ENCODE peak calls at places on chromosome 13, in nine cellular contexts. One of them, this sample, is unnamed.

GRCh38 chr13:30463820-30464495 is 1.8 kb downstream of the HMGB1 start:
- DNase-seq in transverse colon: peak
- DNase-seq in CD8-positive, alpha-beta T cell: peak
- DNase-seq in astrocyte: peak
- DNase-seq in uterus: peak
- DNase-seq in AG04450: no peak
- DNase-seq in ovary: peak
- DNase-seq in body of pancreas: peak
- DNase-seq in IMR-90: peak
- DNase-seq in this sample: peak

GRCh38 chr13:87536499-87536898 is 134.7 kb upstream of the SLITRK5 start:
- DNase-seq in astrocyte: peak
- DNase-seq in body of pancreas: no peak
- DNase-seq in transverse colon: no peak
- DNase-seq in IMR-90: no peak
- DNase-seq in ovary: no peak
- DNase-seq in AG04450: no peak
- DNase-seq in CD8-positive, alpha-beta T cell: no peak
- DNase-seq in uterus: no peak
- DNase-seq in this sample: no peak

GRCh38 chr13:78604782-78605611 is 1.6 kb upstream of the POU4F1 start:
- DNase-seq in body of pancreas: no peak
- DNase-seq in ovary: no peak
- DNase-seq in AG04450: no peak
- DNase-seq in astrocyte: no peak
- DNase-seq in CD8-positive, alpha-beta T cell: no peak
- DNase-seq in IMR-90: peak
- DNase-seq in transverse colon: no peak
- DNase-seq in uterus: no peak
- DNase-seq in this sample: no peak

GRCh38 chr13:112708560-112709240 is 18.9 kb downstream of the ATP11A start:
- DNase-seq in body of pancreas: peak
- DNase-seq in CD8-positive, alpha-beta T cell: no peak
- DNase-seq in AG04450: no peak
- DNase-seq in IMR-90: no peak
- DNase-seq in transverse colon: no peak
- DNase-seq in ovary: no peak
- DNase-seq in astrocyte: no peak
- DNase-seq in uterus: peak
- DNase-seq in this sample: no peak

GRCh38 chr13:36323408-36323807 is 22.8 kb downstream of the SPART start:
- DNase-seq in body of pancreas: no peak
- DNase-seq in ovary: no peak
- DNase-seq in IMR-90: no peak
- DNase-seq in uterus: no peak
- DNase-seq in AG04450: no peak
- DNase-seq in CD8-positive, alpha-beta T cell: no peak
- DNase-seq in transverse colon: no peak
- DNase-seq in astrocyte: no peak
- DNase-seq in this sample: no peak

GRCh38 chr13:31322025-31322424 is 122.2 kb downstream of the B3GLCT start:
- DNase-seq in astrocyte: no peak
- DNase-seq in body of pancreas: no peak
- DNase-seq in AG04450: no peak
- DNase-seq in transverse colon: no peak
- DNase-seq in CD8-positive, alpha-beta T cell: no peak
- DNase-seq in ovary: no peak
- DNase-seq in IMR-90: peak
- DNase-seq in uterus: peak
- DNase-seq in this sample: no peak

GRCh38 chr13:101654916-101655315 is 202.4 kb downstream of the ITGBL1 start:
- DNase-seq in uterus: no peak
- DNase-seq in ovary: no peak
- DNase-seq in AG04450: no peak
- DNase-seq in transverse colon: no peak
- DNase-seq in IMR-90: peak
- DNase-seq in astrocyte: peak
- DNase-seq in body of pancreas: no peak
- DNase-seq in CD8-positive, alpha-beta T cell: no peak
- DNase-seq in this sample: no peak

GRCh38 chr13:31485651-31486051 is 253.7 kb upstream of the RXFP2 start:
- DNase-seq in body of pancreas: no peak
- DNase-seq in transverse colon: no peak
- DNase-seq in ovary: no peak
- DNase-seq in AG04450: no peak
- DNase-seq in CD8-positive, alpha-beta T cell: no peak
- DNase-seq in astrocyte: peak
- DNase-seq in IMR-90: no peak
- DNase-seq in uterus: no peak
- DNase-seq in this sample: no peak

GRCh38 chr13:23460921-23461320 is 27.4 kb upstream of the SACS start:
- DNase-seq in body of pancreas: no peak
- DNase-seq in astrocyte: no peak
- DNase-seq in transverse colon: no peak
- DNase-seq in AG04450: no peak
- DNase-seq in CD8-positive, alpha-beta T cell: no peak
- DNase-seq in IMR-90: no peak
- DNase-seq in uterus: no peak
- DNase-seq in ovary: no peak
- DNase-seq in this sample: no peak

GRCh38 chr13:98285852-98286594 is 109.0 kb upstream of the RNF113B start:
- DNase-seq in uterus: no peak
- DNase-seq in CD8-positive, alpha-beta T cell: no peak
- DNase-seq in AG04450: no peak
- DNase-seq in transverse colon: no peak
- DNase-seq in astrocyte: no peak
- DNase-seq in body of pancreas: no peak
- DNase-seq in ovary: no peak
- DNase-seq in IMR-90: no peak
- DNase-seq in this sample: no peak

GRCh38 chr13:113651511-113652403 is 6.2 kb downstream of the ATP4B start:
- DNase-seq in CD8-positive, alpha-beta T cell: no peak
- DNase-seq in body of pancreas: no peak
- DNase-seq in uterus: peak
- DNase-seq in astrocyte: no peak
- DNase-seq in transverse colon: peak
- DNase-seq in ovary: no peak
- DNase-seq in AG04450: no peak
- DNase-seq in IMR-90: no peak
- DNase-seq in this sample: peak

GRCh38 chr13:112873851-112874750 is 94.9 kb upstream of the MCF2L start:
- DNase-seq in uterus: peak
- DNase-seq in transverse colon: peak
- DNase-seq in ovary: peak
- DNase-seq in CD8-positive, alpha-beta T cell: peak
- DNase-seq in IMR-90: peak
- DNase-seq in AG04450: peak
- DNase-seq in astrocyte: no peak
- DNase-seq in body of pancreas: peak
- DNase-seq in this sample: peak

GRCh38 chr13:36712785-36713184 is 39.0 kb downstream of the SERTM1 start:
- DNase-seq in AG04450: peak
- DNase-seq in ovary: no peak
- DNase-seq in uterus: peak
- DNase-seq in body of pancreas: no peak
- DNase-seq in astrocyte: peak
- DNase-seq in transverse colon: no peak
- DNase-seq in IMR-90: peak
- DNase-seq in CD8-positive, alpha-beta T cell: no peak
- DNase-seq in this sample: no peak

GRCh38 chr13:47611664-47612288 is 389.3 kb downstream of the SUCLA2 start:
- DNase-seq in astrocyte: peak
- DNase-seq in uterus: no peak
- DNase-seq in IMR-90: peak
- DNase-seq in ovary: no peak
- DNase-seq in body of pancreas: no peak
- DNase-seq in transverse colon: no peak
- DNase-seq in CD8-positive, alpha-beta T cell: no peak
- DNase-seq in AG04450: peak
- DNase-seq in this sample: no peak

GRCh38 chr13:61128850-61129645 is 286.6 kb downstream of the PCDH20 start:
- DNase-seq in body of pancreas: no peak
- DNase-seq in ovary: no peak
- DNase-seq in transverse colon: no peak
- DNase-seq in IMR-90: no peak
- DNase-seq in uterus: no peak
- DNase-seq in astrocyte: peak
- DNase-seq in AG04450: no peak
- DNase-seq in CD8-positive, alpha-beta T cell: no peak
- DNase-seq in this sample: no peak
- H3K4me3 ChIP-seq in body of pancreas: no peak
- H3K4me3 ChIP-seq in ovary: no peak
- H3K4me3 ChIP-seq in transverse colon: no peak
- H3K4me3 ChIP-seq in IMR-90: no peak
- H3K4me3 ChIP-seq in uterus: no peak
- H3K4me3 ChIP-seq in astrocyte: no peak
- H3K4me3 ChIP-seq in AG04450: no peak
- H3K4me3 ChIP-seq in CD8-positive, alpha-beta T cell: no peak
- H3K4me3 ChIP-seq in this sample: no peak

GRCh38 chr13:33017410-33017929 is 1.2 kb downstream of the KL start:
- DNase-seq in IMR-90: peak
- DNase-seq in ovary: no peak
- DNase-seq in transverse colon: peak
- DNase-seq in AG04450: no peak
- DNase-seq in astrocyte: peak
- DNase-seq in body of pancreas: no peak
- DNase-seq in CD8-positive, alpha-beta T cell: no peak
- DNase-seq in uterus: peak
- DNase-seq in this sample: no peak

GRCh38 chr13:33014291-33014690 is 1.9 kb upstream of the KL start:
- DNase-seq in IMR-90: no peak
- DNase-seq in ovary: no peak
- DNase-seq in uterus: no peak
- DNase-seq in AG04450: no peak
- DNase-seq in body of pancreas: no peak
- DNase-seq in astrocyte: peak
- DNase-seq in transverse colon: no peak
- DNase-seq in CD8-positive, alpha-beta T cell: no peak
- DNase-seq in this sample: no peak

GRCh38 chr13:33016414-33017409 is at the start of gene KL:
- DNase-seq in astrocyte: no peak
- DNase-seq in ovary: no peak
- DNase-seq in body of pancreas: no peak
- DNase-seq in CD8-positive, alpha-beta T cell: no peak
- DNase-seq in IMR-90: no peak
- DNase-seq in AG04450: no peak
- DNase-seq in uterus: no peak
- DNase-seq in transverse colon: peak
- DNase-seq in this sample: no peak

GRCh38 chr13:33015791-33016323 is 366 bp upstream of the KL start:
- DNase-seq in AG04450: no peak
- DNase-seq in uterus: peak
- DNase-seq in transverse colon: peak
- DNase-seq in astrocyte: no peak
- DNase-seq in ovary: no peak
- DNase-seq in body of pancreas: no peak
- DNase-seq in CD8-positive, alpha-beta T cell: no peak
- DNase-seq in IMR-90: no peak
- DNase-seq in this sample: no peak

DNA sequence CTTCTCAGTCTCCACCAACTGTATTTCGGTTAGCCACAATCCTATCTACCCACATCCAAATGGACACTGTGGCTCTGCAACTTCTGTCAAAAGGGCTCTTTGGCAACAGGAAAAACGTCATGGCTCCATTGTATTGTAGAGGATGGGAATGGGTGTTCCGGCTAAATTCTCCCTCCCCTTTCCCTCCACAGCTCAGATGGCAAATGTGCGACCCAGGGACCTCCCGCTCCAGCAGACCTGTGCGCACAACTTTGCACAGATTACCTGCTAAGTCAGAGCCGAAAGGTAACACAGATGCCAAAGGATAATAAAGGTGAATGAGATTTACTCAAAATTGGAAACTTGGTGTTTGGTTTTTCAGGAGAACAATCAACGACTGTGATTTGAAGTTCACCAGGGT is 948 bp upstream of the KL start:
- DNase-seq in CD8-positive, alpha-beta T cell: no peak
- DNase-seq in astrocyte: no peak
- DNase-seq in ovary: no peak
- DNase-seq in transverse colon: no peak
- DNase-seq in body of pancreas: no peak
- DNase-seq in uterus: peak
- DNase-seq in IMR-90: no peak
- DNase-seq in AG04450: no peak
- DNase-seq in this sample: no peak
- H3K27ac ChIP-seq in CD8-positive, alpha-beta T cell: no peak
- H3K27ac ChIP-seq in astrocyte: no peak
- H3K27ac ChIP-seq in ovary: no peak
- H3K27ac ChIP-seq in transverse colon: peak
- H3K27ac ChIP-seq in body of pancreas: no peak
- H3K27ac ChIP-seq in uterus: peak
- H3K27ac ChIP-seq in IMR-90: no peak
- H3K27ac ChIP-seq in AG04450: no peak
- H3K27ac ChIP-seq in this sample: no peak

GRCh38 chr13:44142540-44142867 is 231.1 kb upstream of the SERP2 start:
- DNase-seq in uterus: peak
- DNase-seq in AG04450: no peak
- DNase-seq in body of pancreas: peak
- DNase-seq in transverse colon: no peak
- DNase-seq in astrocyte: no peak
- DNase-seq in ovary: no peak
- DNase-seq in IMR-90: no peak
- DNase-seq in CD8-positive, alpha-beta T cell: no peak
- DNase-seq in this sample: no peak
- TF ChIP-seq CTCF in uterus: no peak
- TF ChIP-seq CTCF in AG04450: no peak
- TF ChIP-seq CTCF in body of pancreas: no peak
- TF ChIP-seq CTCF in transverse colon: no peak
- TF ChIP-seq CTCF in astrocyte: no peak
- TF ChIP-seq CTCF in ovary: no peak
- TF ChIP-seq CTCF in IMR-90: no peak
- TF ChIP-seq CTCF in CD8-positive, alpha-beta T cell: no peak
- TF ChIP-seq CTCF in this sample: no peak

GRCh38 chr13:110702089-110702488 is 3.8 kb downstream of the CARS2 start:
- DNase-seq in astrocyte: no peak
- DNase-seq in ovary: no peak
- DNase-seq in body of pancreas: no peak
- DNase-seq in transverse colon: no peak
- DNase-seq in IMR-90: no peak
- DNase-seq in AG04450: no peak
- DNase-seq in CD8-positive, alpha-beta T cell: no peak
- DNase-seq in uterus: no peak
- DNase-seq in this sample: no peak

GRCh38 chr13:110705356-110705825 is 525 bp downstream of the CARS2 start:
- DNase-seq in transverse colon: no peak
- DNase-seq in astrocyte: no peak
- DNase-seq in body of pancreas: no peak
- DNase-seq in IMR-90: no peak
- DNase-seq in CD8-positive, alpha-beta T cell: no peak
- DNase-seq in uterus: no peak
- DNase-seq in ovary: no peak
- DNase-seq in AG04450: no peak
- DNase-seq in this sample: no peak

GRCh38 chr13:110706570-110707378 is 858 bp upstream of the CARS2 start:
- DNase-seq in ovary: peak
- DNase-seq in astrocyte: no peak
- DNase-seq in body of pancreas: no peak
- DNase-seq in CD8-positive, alpha-beta T cell: no peak
- DNase-seq in IMR-90: no peak
- DNase-seq in AG04450: no peak
- DNase-seq in uterus: no peak
- DNase-seq in transverse colon: no peak
- DNase-seq in this sample: peak

GRCh38 chr13:110702591-110703526 is 3.1 kb downstream of the CARS2 start:
- DNase-seq in transverse colon: no peak
- DNase-seq in body of pancreas: no peak
- DNase-seq in AG04450: no peak
- DNase-seq in IMR-90: peak
- DNase-seq in uterus: no peak
- DNase-seq in ovary: no peak
- DNase-seq in CD8-positive, alpha-beta T cell: no peak
- DNase-seq in astrocyte: peak
- DNase-seq in this sample: no peak

GRCh38 chr13:110705826-110706569 is at the start of gene CARS2:
- DNase-seq in IMR-90: peak
- DNase-seq in uterus: peak
- DNase-seq in CD8-positive, alpha-beta T cell: peak
- DNase-seq in AG04450: peak
- DNase-seq in transverse colon: peak
- DNase-seq in ovary: peak
- DNase-seq in body of pancreas: peak
- DNase-seq in astrocyte: peak
- DNase-seq in this sample: peak
- H3K4me3 ChIP-seq in IMR-90: peak
- H3K4me3 ChIP-seq in uterus: peak
- H3K4me3 ChIP-seq in CD8-positive, alpha-beta T cell: peak
- H3K4me3 ChIP-seq in AG04450: peak
- H3K4me3 ChIP-seq in transverse colon: peak
- H3K4me3 ChIP-seq in ovary: peak
- H3K4me3 ChIP-seq in body of pancreas: peak
- H3K4me3 ChIP-seq in astrocyte: peak
- H3K4me3 ChIP-seq in this sample: peak